ENCODE peak calls at places on chromosomes 16 and 17, in four cellular contexts. U is activated CD4-positive, CD25-positive, alpha-beta regulatory T cell; P is mammary epithelial cell; N is activated gamma-delta T cell treated with anti-CD3 and anti-CD28 coated beads, Interleukin-2, amount 50 U/mL, for 16 hours. F is an unnamed sample.
A peak's percentile ranks its signal among the peaks of the same experiment; 100 is the strongest.

GRCh38 chr17:50884354-50885311 is 18.5 kb upstream of the TOB1 start:
- DNase-seq in P (peak; percentile 63), U (no peak), N (no peak), F (no peak)

GRCh38 chr16:12062343-12063003 is 85.9 kb downstream of the SNX29 start:
- DNase-seq in N (no peak), P (peak; percentile 72), U (no peak), F (no peak)

GRCh38 chr16:75252946-75253911 is 1.8 kb upstream of the BCAR1 start:
- DNase-seq in P (no peak), N (no peak), U (no peak), F (no peak)

GRCh38 chr16:84973226-84973625 is 38.1 kb downstream of the ZDHHC7 start:
- DNase-seq in P (no peak), U (no peak), N (no peak), F (no peak)

GRCh38 chr17:42537826-42538451 is 1.9 kb downstream of the NAGLU start:
- DNase-seq in N (no peak), P (no peak), U (no peak), F (no peak)

GRCh38 chr16:12256880-12257279 is 280.3 kb downstream of the SNX29 start:
- DNase-seq in P (no peak), N (no peak), U (no peak), F (no peak)

GRCh38 chr16:72241930-72242329 is 70.0 kb upstream of the PMFBP1 start:
- DNase-seq in U (no peak), N (no peak), P (peak; percentile 48), F (no peak)

GRCh38 chr17:82019905-82020873 is 2.5 kb downstream of the CENPX start:
- DNase-seq in U (peak; percentile 32), N (peak; percentile 39), P (no peak), F (peak; percentile 72)

GRCh38 chr17:66724581-66725341 is 110.2 kb upstream of the CACNG5 start:
- DNase-seq in U (no peak), N (no peak), P (no peak), F (no peak)

GRCh38 chr16:66359811-66360608 is 6.5 kb upstream of the CDH5 start:
- DNase-seq in N (no peak), P (no peak), U (no peak), F (no peak)

GRCh38 chr17:3738562-3739295 is 15.0 kb downstream of the HASPIN start:
- DNase-seq in U (peak; percentile 37), P (peak; percentile 76), N (peak; percentile 71), F (no peak)

GRCh38 chr16:12132290-12132689 is 155.8 kb downstream of the SNX29 start:
- DNase-seq in P (no peak), N (no peak), U (no peak), F (no peak)